ENCODE peak calls at places on chromosomes 4 and X, in nine cellular contexts. P is iris pigment epithelial cell, C is EL, K is upper lobe of right lung, Z is RPMI7951, M is cardiac fibroblast, I is GM23248, U is AG10803, O is WERI-Rb-1. J is an unnamed sample.

GRCh38 chr4:153079824-153080486 is 124.3 kb upstream of the TRIM2 start:
- DNase-seq in P (no peak), C (no peak), K (no peak), Z (no peak), M (no peak), I (no peak), U (no peak), O (peak), J (no peak)

GRCh38 chrX:45747905-45748304 is 547.2 kb upstream of the DIPK2B start:
- DNase-seq in P (peak), C (no peak), K (no peak), Z (no peak), M (peak), I (peak), U (no peak), O (no peak), J (no peak)

GRCh38 chrX:154074199-154074598 is 23.3 kb downstream of the MECP2 start:
- DNase-seq in P (peak), C (peak), K (no peak), Z (peak), M (peak), I (peak), U (peak), O (no peak), J (peak)

GRCh38 chrX:115147220-115147619 is 42.0 kb upstream of the RBMXL3 start:
- DNase-seq in P (peak), C (peak), K (no peak), Z (peak), M (peak), I (peak), U (peak), O (no peak), J (peak)

GRCh38 chrX:21658746-21659145 is 616 bp upstream of the KLHL34 start:
- DNase-seq in P (no peak), C (no peak), K (no peak), Z (no peak), M (no peak), I (no peak), U (no peak), O (no peak), J (no peak)

GRCh38 chrX:4225086-4225485 is 511.6 kb upstream of the PRKX start:
- DNase-seq in P (no peak), C (no peak), K (no peak), Z (no peak), M (no peak), I (no peak), U (no peak), O (no peak), J (no peak)

GRCh38 chrX:107448625-107449468 is 605 bp upstream of the FRMPD3 start:
- DNase-seq in P (no peak), C (peak), K (no peak), Z (no peak), M (no peak), I (peak), U (no peak), O (peak), J (peak)

GRCh38 chr4:82753238-82753637 is 45.4 kb downstream of the SCD5 start:
- DNase-seq in P (no peak), C (no peak), K (no peak), Z (no peak), M (no peak), I (no peak), U (no peak), O (peak), J (no peak)

GRCh38 chr4:6945052-6945409 is 35.4 kb downstream of the TBC1D14 start:
- DNase-seq in P (no peak), C (no peak), K (no peak), Z (no peak), M (no peak), I (no peak), U (no peak), O (no peak), J (no peak)

GRCh38 chrX:16205840-16206239 is 38.6 kb downstream of the MAGEB17 start:
- DNase-seq in P (no peak), C (no peak), K (no peak), Z (no peak), M (peak), I (peak), U (peak), O (no peak), J (peak)

GRCh38 chr4:118757761-118758213 is 72.6 kb downstream of the METTL14 start:
- DNase-seq in P (peak), C (no peak), K (no peak), Z (no peak), M (peak), I (peak), U (peak), O (no peak), J (peak)

GRCh38 chrX:9789555-9789954 is 3.3 kb downstream of the SHROOM2 start:
- DNase-seq in P (no peak), C (no peak), K (no peak), Z (no peak), M (no peak), I (no peak), U (no peak), O (no peak), J (no peak)

GRCh38 chr4:124427095-124427767 is 285.3 kb downstream of the ANKRD50 start:
- DNase-seq in P (no peak), C (no peak), K (no peak), Z (no peak), M (peak), I (no peak), U (no peak), O (no peak), J (no peak)

GRCh38 chrX:130110379-130111219 is at the start of gene ELF4:
- DNase-seq in P (peak), C (peak), K (peak), Z (peak), M (peak), I (peak), U (peak), O (peak), J (peak)

GRCh38 chrX:619451-619811 is 11.2 kb upstream of the SHOX start:
- DNase-seq in P (no peak), C (no peak), K (no peak), Z (no peak), M (no peak), I (no peak), U (no peak), O (no peak), J (no peak)

GRCh38 chr4:2255501-2256155 is 6.3 kb downstream of the MXD4 start:
- DNase-seq in P (peak), C (no peak), K (peak), Z (no peak), M (no peak), I (no peak), U (no peak), O (no peak), J (no peak)

GRCh38 chrX:107747596-107748161 is 27.9 kb downstream of the TSC22D3 start:
- DNase-seq in P (peak), C (peak), K (no peak), Z (peak), M (peak), I (peak), U (peak), O (no peak), J (peak)

GRCh38 chr4:30863031-30863430 is 142.9 kb downstream of the PCDH7 start:
- DNase-seq in P (peak), C (peak), K (no peak), Z (no peak), M (peak), I (peak), U (peak), O (no peak), J (peak)

GRCh38 chr4:123699823-123700822 is 303.5 kb downstream of the SPRY1 start:
- DNase-seq in P (peak), C (peak), K (no peak), Z (peak), M (peak), I (peak), U (peak), O (no peak), J (peak)

GRCh38 chr4:122771724-122772123 is 39.2 kb downstream of the BBS12 start:
- DNase-seq in P (no peak), C (no peak), K (no peak), Z (no peak), M (no peak), I (no peak), U (no peak), O (no peak), J (no peak)

GRCh38 chrX:68163446-68163845 is 269.8 kb downstream of the OPHN1 start:
- DNase-seq in P (peak), C (peak), K (no peak), Z (peak), M (peak), I (peak), U (peak), O (no peak), J (no peak)

GRCh38 chrX:38347136-38347535 is 5.3 kb upstream of the OTC start:
- DNase-seq in P (peak), C (peak), K (no peak), Z (peak), M (peak), I (peak), U (peak), O (no peak), J (peak)

GRCh38 chr4:80189581-80189955 is 7.7 kb upstream of the PRDM8 start:
- DNase-seq in P (no peak), C (no peak), K (no peak), Z (no peak), M (no peak), I (no peak), U (no peak), O (no peak), J (no peak)

GRCh38 chr4:55864577-55865223 is 11.3 kb downstream of the EXOC1 start:
- DNase-seq in P (no peak), C (no peak), K (no peak), Z (no peak), M (no peak), I (no peak), U (no peak), O (no peak), J (no peak)

GRCh38 chrX:22520128-22520828 is 247.6 kb downstream of the CBLL2 start:
- DNase-seq in P (no peak), C (no peak), K (no peak), Z (no peak), M (peak), I (peak), U (no peak), O (no peak), J (no peak)